ENCODE peak calls at places on chromosomes 1 and 21, in seven cellular contexts. T is HTR-8/SVneo; P is stimulated activated CD4-positive, alpha-beta T cell treated with anti-CD3 and anti-CD28 coated beads, Interleukin-12 subunit alpha, Interleukin-12 subunit beta, amount 100 ng/mL, for 4 hours; V is anterior cingulate cortex; U is AG08396; O is glomerular endothelial cell; Z is T-helper 1 cell. X is an unnamed sample.

GRCh38 chr1:18448889-18449288 is 31.8 kb upstream of the KLHDC7A start:
- DNase-seq in V (no peak), T (no peak), U (no peak), P (no peak), Z (no peak), O (no peak), X (no peak)

GRCh38 chr1:49051647-49052046 is 275.0 kb upstream of the BEND5 start:
- DNase-seq in P (no peak), T (no peak), U (no peak), V (no peak), Z (no peak), O (no peak), X (no peak)

GRCh38 chr1:117534995-117535467 is 70.8 kb upstream of the TENT5C start:
- DNase-seq in P (peak), T (no peak), Z (peak), O (peak), V (no peak), U (peak), X (no peak)

GRCh38 chr1:172658871-172659453 is at the start of gene FASLG:
- DNase-seq in O (no peak), P (peak), U (no peak), V (no peak), T (no peak), Z (no peak), X (no peak)

GRCh38 chr21:29678616-29679015 is 261.2 kb downstream of the GRIK1 start:
- DNase-seq in O (no peak), V (no peak), T (no peak), Z (no peak), P (no peak), U (no peak), X (no peak)

GRCh38 chr1:67431869-67432578 is 1.8 kb upstream of the SERBP1 start:
- DNase-seq in P (no peak), O (no peak), T (no peak), Z (no peak), V (no peak), U (no peak), X (no peak)

GRCh38 chr1:28417441-28418277 is 48.1 kb downstream of the PHACTR4 start:
- DNase-seq in U (no peak), V (no peak), Z (no peak), O (no peak), P (no peak), T (peak), X (no peak)

GRCh38 chr1:197356723-197357533 is 88.9 kb downstream of the CRB1 start:
- DNase-seq in V (no peak), Z (no peak), P (no peak), O (peak), T (peak), U (peak), X (no peak)

X was measured in T-helper 22 cell.